ENCODE peak calls at places on chromosomes 1 and 21, in six cellular contexts. Z is sciatic nerve; X is HS-27A; P is progenitor cell of endocrine pancreas; M is effector memory CD8-positive, alpha-beta T cell; L is activated CD4-positive, alpha-beta T cell treated with anti-CD3 and anti-CD28 coated beads, Interleukin-2, amount 50 U/mL, for 24 hours. Q is an unnamed sample.

GRCh38 chr1:117260761-117261462 is 50.2 kb upstream of the VTCN1 start:
- DNase-seq in Z (no peak), X (no peak), P (no peak), M (no peak), L (no peak), Q (no peak)

GRCh38 chr1:66286307-66286706 is 247.6 kb upstream of the SGIP1 start:
- DNase-seq in Z (no peak), X (no peak), P (no peak), M (no peak), L (no peak), Q (no peak)

GRCh38 chr1:179058343-179059184 is 23.3 kb upstream of the TOR3A start:
- DNase-seq in Z (no peak), X (peak), P (no peak), M (no peak), L (no peak), Q (peak)

GRCh38 chr21:15771311-15771710 is 41.5 kb downstream of the USP25 start:
- DNase-seq in Z (no peak), X (no peak), P (no peak), M (no peak), L (no peak), Q (no peak)

GRCh38 chr1:54571326-54571725 is 23.3 kb downstream of the ACOT11 start:
- DNase-seq in Z (no peak), X (no peak), P (no peak), M (no peak), L (no peak), Q (no peak)

GRCh38 chr1:18951818-18952391 is 4.6 kb downstream of the IFFO2 start:
- DNase-seq in Z (no peak), X (no peak), P (no peak), M (peak), L (peak), Q (no peak)

GRCh38 chr1:206537141-206537540 is 29.8 kb downstream of the RASSF5 start:
- DNase-seq in Z (peak), X (no peak), P (no peak), M (no peak), L (no peak), Q (no peak)

GRCh38 chr1:94109478-94109877 is 11.5 kb downstream of the ABCA4 start:
- DNase-seq in Z (no peak), X (no peak), P (no peak), M (no peak), L (no peak), Q (no peak)

GRCh38 chr1:183543619-183544204 is 46.5 kb downstream of the NCF2 start:
- DNase-seq in Z (no peak), X (no peak), P (no peak), M (peak), L (no peak), Q (peak)

GRCh38 chr1:22163578-22163977 is 20.7 kb upstream of the WNT4 start:
- DNase-seq in Z (no peak), X (no peak), P (no peak), M (no peak), L (no peak), Q (no peak)

GRCh38 chr1:153119491-153119971 is 6.2 kb upstream of the SPRR2F start:
- DNase-seq in Z (no peak), X (no peak), P (no peak), M (no peak), L (no peak), Q (no peak)

GRCh38 chr1:107474877-107475612 is 334.2 kb downstream of the NTNG1 start:
- DNase-seq in Z (no peak), X (no peak), P (no peak), M (no peak), L (no peak), Q (no peak)

GRCh38 chr1:220952941-220953340 is 73.7 kb downstream of the HLX start:
- DNase-seq in Z (no peak), X (no peak), P (no peak), M (no peak), L (no peak), Q (no peak)

GRCh38 chr1:226903819-226904710 is 33.6 kb downstream of the PSEN2 start:
- DNase-seq in Z (peak), X (no peak), P (no peak), M (no peak), L (no peak), Q (no peak)

GRCh38 chr1:211606327-211606913 is 27.5 kb upstream of the SLC30A1 start:
- DNase-seq in Z (no peak), X (no peak), P (no peak), M (no peak), L (no peak), Q (no peak)